ENCODE peak calls at places on chromosomes 13 and 19, in seven cellular contexts. F, I, H, E, C, U and D are unnamed samples.
A peak's percentile ranks its signal among the peaks of the same experiment; 100 is the strongest.

GRCh38 chr19:49831592-49831991 is 13.5 kb downstream of the MED25 start:
- DNase-seq in F (no peak), I (no peak), H (no peak), E (no peak), C (no peak), U (no peak), D (no peak)

GRCh38 chr19:1110809-1111640 is 7.2 kb downstream of the GPX4 start:
- DNase-seq in F (no peak), I (peak; percentile 72), H (no peak), E (no peak), C (peak; percentile 17), U (no peak), D (no peak)

GRCh38 chr19:46520616-46521015 is 24.9 kb upstream of the PNMA8B start:
- DNase-seq in F (no peak), I (no peak), H (no peak), E (no peak), C (no peak), U (no peak), D (no peak)

GRCh38 chr13:88751994-88752393 is 1080.8 kb downstream of the SLITRK5 start:
- DNase-seq in F (no peak), I (no peak), H (no peak), E (no peak), C (no peak), U (no peak), D (no peak)

GRCh38 chr19:34364830-34365462 is at the start of gene GPI:
- DNase-seq in F (peak; percentile 62), I (peak; percentile 62), H (peak; percentile 82), E (peak; percentile 59), C (peak; percentile 55), U (peak; percentile 62), D (peak; percentile 49)

GRCh38 chr13:113629814-113630213 is 28.2 kb downstream of the ATP4B start:
- DNase-seq in F (no peak), I (peak; percentile 8), H (no peak), E (no peak), C (no peak), U (no peak), D (no peak)

GRCh38 chr19:8237026-8237425 is 27.9 kb downstream of the CERS4 start:
- DNase-seq in F (no peak), I (no peak), H (no peak), E (no peak), C (no peak), U (no peak), D (no peak)

GRCh38 chr13:21079761-21080730 is 18.7 kb upstream of the LATS2 start:
- DNase-seq in F (peak; percentile 48), I (no peak), H (no peak), E (no peak), C (peak; percentile 97), U (no peak), D (no peak)

GRCh38 chr19:6041991-6042421 is 64.1 kb upstream of the RANBP3 start:
- DNase-seq in F (no peak), I (no peak), H (no peak), E (no peak), C (no peak), U (no peak), D (no peak)

GRCh38 chr13:105202384-105202783 is 1333.1 kb downstream of the EFNB2 start:
- DNase-seq in F (peak; percentile 14), I (no peak), H (no peak), E (no peak), C (peak; percentile 25), U (no peak), D (no peak)

GRCh38 chr19:48611872-48612271 is 3.0 kb downstream of the FAM83E start:
- DNase-seq in F (no peak), I (no peak), H (no peak), E (no peak), C (no peak), U (no peak), D (no peak)